ENCODE peak calls at places on chromosome 14, in ten cellular contexts. L is activated naive CD4-positive, alpha-beta T cell treated with Interleukin-2 at 50 U/mL for 16 hours; D is HT1080; X is tibial nerve; V is HCT116; G is activated T-helper 2 cell treated with anti-CD3 and anti-CD28 coated beads, Interferon-gamma antibody, Interleukin-2, Interleukin-4, amounts not matched to agents 10 μg/mL and 5 μg/mL and 100 μg/mL, durations not matched to agents 14 hours and 24 hours and 36 hours; J is KBM-7; F is NCI-H1694; K is GM13976; A is small intestine. M is an unnamed sample.

GRCh38 chr14:41604793-41605534 is 1.7 kb upstream of the LRFN5 start:
- DNase-seq in L (no peak), D (no peak), X (peak), V (no peak), G (no peak), J (no peak), F (peak), K (no peak), A (no peak), M (peak)

GRCh38 chr14:19799880-19800279 is 3.7 kb upstream of the OR4N2 start:
- DNase-seq in L (no peak), D (no peak), X (no peak), V (no peak), G (no peak), J (no peak), F (no peak), K (no peak), A (no peak), M (no peak)

GRCh38 chr14:87899228-87899627 is 93.8 kb downstream of the GALC start:
- DNase-seq in L (no peak), D (no peak), X (no peak), V (no peak), G (no peak), J (no peak), F (no peak), K (no peak), A (no peak), M (no peak)

GRCh38 chr14:77599894-77600293 is 16.5 kb downstream of the SPTLC2 start:
- DNase-seq in L (no peak), D (no peak), X (no peak), V (no peak), G (no peak), J (no peak), F (no peak), K (no peak), A (peak), M (no peak)

GRCh38 chr14:49677643-49678042 is 10.4 kb downstream of the POLE2 start:
- DNase-seq in L (no peak), D (no peak), X (no peak), V (no peak), G (no peak), J (no peak), F (no peak), K (no peak), A (no peak), M (no peak)

GRCh38 chr14:83433618-83434017 is 1900.0 kb upstream of the SEL1L start:
- DNase-seq in L (no peak), D (peak), X (no peak), V (no peak), G (no peak), J (no peak), F (no peak), K (no peak), A (no peak), M (no peak)

GRCh38 chr14:31934767-31935266 is 142.3 kb upstream of the ARHGAP5 start:
- DNase-seq in L (no peak), D (peak), X (peak), V (peak), G (no peak), J (peak), F (peak), K (no peak), A (peak), M (no peak)

GRCh38 chr14:23130875-23131274 is 11.8 kb upstream of the CEBPE start:
- DNase-seq in L (no peak), D (no peak), X (peak), V (no peak), G (no peak), J (no peak), F (no peak), K (no peak), A (no peak), M (no peak)

GRCh38 chr14:74475678-74476077 is 17.4 kb downstream of the NPC2 start:
- DNase-seq in L (no peak), D (peak), X (no peak), V (no peak), G (no peak), J (no peak), F (no peak), K (no peak), A (no peak), M (no peak)

GRCh38 chr14:57761800-57762199 is 104.1 kb downstream of the SLC35F4 start:
- DNase-seq in L (no peak), D (no peak), X (no peak), V (no peak), G (no peak), J (no peak), F (no peak), K (no peak), A (no peak), M (no peak)

GRCh38 chr14:28609228-28609828 is 157.3 kb upstream of the FOXG1 start:
- DNase-seq in L (no peak), D (peak), X (peak), V (peak), G (no peak), J (peak), F (peak), K (no peak), A (peak), M (no peak)

GRCh38 chr14:67418368-67419174 is 6.6 kb upstream of the PLEK2 start:
- DNase-seq in L (no peak), D (peak), X (no peak), V (no peak), G (no peak), J (no peak), F (no peak), K (no peak), A (peak), M (no peak)

GRCh38 chr14:99537399-99537798 is 56.2 kb downstream of the CCNK start:
- DNase-seq in L (no peak), D (peak), X (no peak), V (no peak), G (no peak), J (no peak), F (no peak), K (no peak), A (no peak), M (no peak)

GRCh38 chr14:90452366-90452765 is 55.5 kb downstream of the CALM1 start:
- DNase-seq in L (no peak), D (no peak), X (no peak), V (no peak), G (no peak), J (no peak), F (no peak), K (no peak), A (no peak), M (no peak)

GRCh38 chr14:75156901-75157300 is 19.5 kb downstream of the TMED10 start:
- DNase-seq in L (no peak), D (no peak), X (no peak), V (no peak), G (peak), J (no peak), F (no peak), K (no peak), A (no peak), M (no peak)

GRCh38 chr14:101076451-101077220 is 173.1 kb upstream of the RTL1 start:
- DNase-seq in L (no peak), D (no peak), X (no peak), V (no peak), G (no peak), J (no peak), F (no peak), K (no peak), A (no peak), M (no peak)

GRCh38 chr14:81516941-81517797 is 16.5 kb downstream of the SEL1L start:
- DNase-seq in L (no peak), D (no peak), X (no peak), V (no peak), G (no peak), J (no peak), F (no peak), K (no peak), A (no peak), M (no peak)

GRCh38 chr14:31280871-31281220 is 73.3 kb upstream of the HECTD1 start:
- DNase-seq in L (no peak), D (no peak), X (no peak), V (no peak), G (no peak), J (no peak), F (no peak), K (no peak), A (no peak), M (no peak)

GRCh38 chr14:66383771-66384170 is 102.4 kb upstream of the CCDC196 start:
- DNase-seq in L (no peak), D (no peak), X (no peak), V (no peak), G (no peak), J (no peak), F (no peak), K (no peak), A (no peak), M (no peak)

GRCh38 chr14:95302667-95303066 is 17.0 kb downstream of the CLMN start:
- DNase-seq in L (no peak), D (no peak), X (no peak), V (no peak), G (no peak), J (no peak), F (no peak), K (no peak), A (no peak), M (no peak)

GRCh38 chr14:62077676-62078261 is 315.5 kb downstream of the SNAPC1 start:
- DNase-seq in L (no peak), D (no peak), X (no peak), V (no peak), G (no peak), J (no peak), F (no peak), K (no peak), A (no peak), M (no peak)

GRCh38 chr14:88551936-88552565 is 2.8 kb downstream of the PTPN21 start:
- DNase-seq in L (no peak), D (no peak), X (peak), V (no peak), G (no peak), J (no peak), F (no peak), K (no peak), A (no peak), M (no peak)

GRCh38 chr14:75811136-75811839 is 150.2 kb downstream of the TTLL5 start:
- DNase-seq in L (no peak), D (no peak), X (no peak), V (no peak), G (no peak), J (no peak), F (no peak), K (no peak), A (peak), M (no peak)

GRCh38 chr14:61460063-61460462 is 138.7 kb downstream of the PRKCH start:
- DNase-seq in L (no peak), D (no peak), X (no peak), V (no peak), G (no peak), J (no peak), F (no peak), K (no peak), A (no peak), M (no peak)

GRCh38 chr14:56199095-56199975 is 81.1 kb downstream of the PELI2 start:
- DNase-seq in L (no peak), D (peak), X (peak), V (no peak), G (no peak), J (peak), F (no peak), K (peak), A (peak), M (no peak)

GRCh38 chr14:22545842-22546721 is 42.9 kb downstream of the DAD1 start:
- DNase-seq in L (peak), D (peak), X (no peak), V (no peak), G (no peak), J (no peak), F (no peak), K (no peak), A (no peak), M (peak)

GRCh38 chr14:94689218-94689984 is 77.2 kb downstream of the SERPINA3 start:
- DNase-seq in L (peak), D (peak), X (peak), V (no peak), G (peak), J (peak), F (peak), K (peak), A (peak), M (peak)

GRCh38 chr14:22800356-22800755 is 14.9 kb downstream of the SLC7A7 start:
- DNase-seq in L (no peak), D (no peak), X (no peak), V (no peak), G (no peak), J (no peak), F (no peak), K (no peak), A (no peak), M (no peak)

GRCh38 chr14:89171168-89171567 is 245.9 kb downstream of the FOXN3 start:
- DNase-seq in L (no peak), D (no peak), X (no peak), V (no peak), G (no peak), J (no peak), F (no peak), K (no peak), A (no peak), M (no peak)

GRCh38 chr14:42893183-42893582 is 1286.5 kb downstream of the LRFN5 start:
- DNase-seq in L (no peak), D (no peak), X (no peak), V (no peak), G (no peak), J (no peak), F (no peak), K (no peak), A (no peak), M (no peak)

GRCh38 chr14:78170203-78170602 is at the start of gene NRXN3:
- DNase-seq in L (no peak), D (no peak), X (no peak), V (no peak), G (no peak), J (no peak), F (peak), K (no peak), A (no peak), M (no peak)

GRCh38 chr14:77088219-77088618 is 9.8 kb upstream of the CIPC start:
- DNase-seq in L (no peak), D (no peak), X (no peak), V (peak), G (no peak), J (no peak), F (no peak), K (no peak), A (peak), M (no peak)

GRCh38 chr14:68011629-68012028 is 192.1 kb downstream of the RAD51B start:
- DNase-seq in L (no peak), D (no peak), X (no peak), V (no peak), G (no peak), J (no peak), F (no peak), K (no peak), A (peak), M (no peak)

GRCh38 chr14:71400821-71401447 is 493.7 kb downstream of the PCNX1 start:
- DNase-seq in L (no peak), D (peak), X (no peak), V (no peak), G (no peak), J (peak), F (no peak), K (no peak), A (no peak), M (no peak)

GRCh38 chr14:71324767-71325272 is 417.6 kb downstream of the PCNX1 start:
- DNase-seq in L (peak), D (no peak), X (no peak), V (no peak), G (peak), J (peak), F (no peak), K (peak), A (no peak), M (no peak)

GRCh38 chr14:104108570-104109060 is 23.1 kb downstream of the ASPG start:
- DNase-seq in L (no peak), D (no peak), X (no peak), V (no peak), G (no peak), J (no peak), F (no peak), K (no peak), A (no peak), M (peak)

M was measured in kidney.